ENCODE peak calls at places on chromosomes 4 and X, in ten cellular contexts. J is HFF-Myc; O is dermis blood vessel endothelial cell; Y is A172; S is GM20000; W is tibial artery; V is kidney epithelial cell; E is T-helper 2 cell; F is K562; H is CD4-positive, CD25-positive, alpha-beta regulatory T cell. U is an unnamed sample.

GRCh38 chr4:182931691-182932297 is 14.6 kb upstream of the DCTD start:
- DNase-seq in S (no peak), E (no peak), V (no peak), J (no peak), H (no peak), F (no peak), O (no peak), Y (no peak), W (no peak), U (no peak)

GRCh38 chr4:145804134-145804533 is 124.2 kb downstream of the C4orf51 start:
- DNase-seq in H (no peak), W (no peak), O (peak; percentile 80), E (no peak), J (peak; percentile 53), F (no peak), V (no peak), Y (peak; percentile 44), S (no peak), U (no peak)

GRCh38 chrX:104135677-104136076 is 21.1 kb downstream of the SLC25A53 start:
- DNase-seq in Y (no peak), O (no peak), H (no peak), S (no peak), E (no peak), W (no peak), F (no peak), V (no peak), J (no peak), U (no peak)

GRCh38 chr4:83170952-83171399 is 56.4 kb upstream of the PLAC8 start:
- DNase-seq in J (no peak), Y (peak; percentile 7), W (no peak), H (peak; percentile 26), S (no peak), O (peak; percentile 68), E (no peak), V (no peak), F (no peak), U (no peak)

GRCh38 chr4:144564358-144564757 is 81.6 kb upstream of the HHIP start:
- DNase-seq in O (peak; percentile 56), Y (peak; percentile 13), H (no peak), S (no peak), E (no peak), W (no peak), F (no peak), J (no peak), V (no peak), U (no peak)

GRCh38 chr4:121980643-121981042 is 28.8 kb upstream of the TRPC3 start:
- DNase-seq in E (no peak), W (no peak), J (peak; percentile 57), S (no peak), O (no peak), H (no peak), Y (no peak), F (no peak), V (no peak), U (no peak)

GRCh38 chr4:145525291-145525740 is 43.7 kb downstream of the SMAD1 start:
- DNase-seq in F (no peak), W (no peak), V (no peak), E (no peak), S (no peak), Y (no peak), H (no peak), J (no peak), O (no peak), U (no peak)

GRCh38 chr4:185235480-185236154 is 26.2 kb downstream of the SNX25 start:
- DNase-seq in J (no peak), F (peak; percentile 56), Y (peak; percentile 54), H (no peak), V (no peak), E (no peak), W (no peak), O (peak; percentile 65), S (no peak), U (no peak)

GRCh38 chr4:75698162-75698962 is 25.2 kb upstream of the G3BP2 start:
- DNase-seq in H (peak; percentile 45), E (peak; percentile 36), S (peak; percentile 66), V (no peak), J (no peak), F (no peak), W (no peak), O (peak; percentile 24), Y (no peak), U (no peak)

GRCh38 chr4:103075435-103075893 is 1.1 kb downstream of the SLC9B2 start:
- DNase-seq in S (no peak), V (no peak), O (peak; percentile 41), Y (peak; percentile 15), H (no peak), J (no peak), F (peak; percentile 9), E (no peak), W (no peak), U (no peak)

GRCh38 chr4:36392049-36392448 is 110.6 kb downstream of the DTHD1 start:
- DNase-seq in H (no peak), Y (no peak), E (no peak), W (no peak), J (no peak), O (no peak), V (peak; percentile 18), S (no peak), F (no peak), U (no peak)

GRCh38 chrX:9131066-9131465 is 97.1 kb upstream of the FAM9B start:
- DNase-seq in S (no peak), H (peak; percentile 2), W (no peak), Y (no peak), F (no peak), J (no peak), O (no peak), E (no peak), V (no peak), U (no peak)

GRCh38 chr4:30258949-30259348 is 461.2 kb upstream of the PCDH7 start:
- DNase-seq in W (no peak), F (no peak), E (no peak), O (no peak), J (no peak), Y (no peak), S (no peak), V (no peak), H (no peak), U (no peak)